ENCODE peak calls at places on chromosomes 13 and 19, in seven cellular contexts. H, J, S, D, O, K and F are unnamed samples. For H3K27me3, the result is how much of the 10 kb centered on the place peaks cover.

GRCh38 chr19:5150331-5150901 is 181.5 kb downstream of the KDM4B start:
- DNase-seq in K (peak), H (no peak), J (peak), O (no peak), S (no peak), D (no peak), F (no peak)

GRCh38 chr13:41313117-41313516 is 2.0 kb downstream of the NAA16 start:
- DNase-seq in K (no peak), S (no peak), O (no peak), J (no peak), H (no peak), D (no peak), F (no peak)

GRCh38 chr13:48158290-48158689 is 63.4 kb upstream of the MED4 start:
- DNase-seq in S (no peak), H (no peak), K (no peak), O (no peak), J (no peak), D (no peak), F (no peak)

GRCh38 chr13:50156140-50156539 is 140.9 kb downstream of the KCNRG start:
- DNase-seq in H (no peak), K (no peak), S (no peak), J (no peak), D (no peak), O (no peak), F (no peak)

GRCh38 chr19:34960940-34961679 is 2.9 kb downstream of the ZNF792 start:
- DNase-seq in O (no peak), J (no peak), H (no peak), D (no peak), S (no peak), K (no peak), F (no peak)

GRCh38 chr19:10404888-10405808 is 1.8 kb upstream of the CDC37 start:
- DNase-seq in O (no peak), J (no peak), K (no peak), H (peak), S (no peak), D (no peak), F (no peak)

GRCh38 chr13:99677388-99677951 is 176.2 kb downstream of the TM9SF2 start:
- DNase-seq in D (no peak), O (no peak), J (no peak), S (no peak), H (no peak), K (no peak), F (no peak)

GRCh38 chr19:40588110-40588854 is 11.6 kb downstream of the SHKBP1 start:
- DNase-seq in J (no peak), H (no peak), S (no peak), K (no peak), D (no peak), O (no peak), F (no peak)

GRCh38 chr19:383922-384800 is 24.8 kb downstream of the C2CD4C start:
- DNase-seq in H (no peak), O (peak), J (peak), S (no peak), K (no peak), D (peak), F (peak)

GRCh38 chr19:48239582-48240141 is 16.1 kb downstream of the CARD8 start:
- DNase-seq in O (no peak), S (no peak), K (no peak), D (no peak), H (no peak), J (no peak), F (no peak)

GRCh38 chr13:109154546-109154945 is 525.1 kb downstream of the MYO16 start:
- DNase-seq in O (no peak), K (no peak), H (no peak), D (no peak), S (no peak), J (no peak), F (no peak)

GRCh38 chr13:49444517-49445395 is 682 bp downstream of the SETDB2 start:
- DNase-seq in J (no peak), O (no peak), H (peak), S (no peak), D (no peak), K (no peak), F (no peak)

GRCh38 chr13:55602784-55603183 is 1537.9 kb upstream of the PRR20A start:
- DNase-seq in D (no peak), O (no peak), S (no peak), K (no peak), H (no peak), J (no peak), F (no peak)

GRCh38 chr13:110471156-110471832 is 90.2 kb downstream of the RAB20 start:
- DNase-seq in D (no peak), K (peak), J (no peak), O (no peak), H (no peak), S (no peak), F (no peak)

GRCh38 chr19:489418-490196 is 6.7 kb upstream of the MADCAM1 start:
- DNase-seq in O (no peak), J (peak), S (no peak), K (no peak), D (no peak), H (peak), F (no peak)

GRCh38 chr13:98507060-98507797 is 69.7 kb downstream of the STK24 start:
- DNase-seq in H (no peak), O (peak), D (peak), K (no peak), J (peak), S (no peak), F (no peak)

GRCh38 chr19:5805465-5806132 is 732 bp downstream of the NRTN start:
- DNase-seq in O (peak), D (peak), K (no peak), H (peak), J (peak), S (no peak), F (peak)

GRCh38 chr19:42423462-42424344 is 3.5 kb downstream of the LIPE start:
- DNase-seq in S (peak), O (peak), H (peak), J (peak), D (peak), K (peak), F (no peak)
- H3K27me3 ChIP-seq in S (under half), O (under half), H (under half), J (under half), D (under half), K (half or more), F (under half)

DNA sequence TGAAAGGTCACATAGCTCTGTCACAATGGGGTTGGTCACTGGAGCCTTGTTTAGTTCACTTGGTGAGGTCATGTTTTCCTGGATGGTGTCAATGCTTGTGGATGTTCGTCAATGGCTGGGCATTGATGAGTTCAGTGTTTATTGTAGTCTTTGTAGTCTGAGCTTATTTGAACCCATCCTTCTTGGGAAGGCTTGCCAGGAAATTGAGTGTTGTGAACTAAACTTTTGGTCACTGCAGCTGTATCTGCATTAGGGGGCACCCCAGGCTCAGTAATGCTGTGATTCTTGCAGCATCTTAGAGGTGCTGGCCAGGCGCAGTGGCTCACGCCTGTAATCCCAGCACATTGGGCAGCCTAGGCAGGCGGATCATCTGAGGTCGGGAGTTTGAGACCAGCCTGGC is 22.0 kb downstream of the BLOC1S3 start:
- DNase-seq in H (no peak), J (peak), S (no peak), D (peak), O (no peak), K (no peak), F (peak)
- TF ChIP-seq CTCF in H (no peak), J (peak), S (peak), D (no peak), O (no peak), K (no peak), F (peak)

GRCh38 chr19:8336665-8337064 is 6.4 kb downstream of the KANK3 start:
- DNase-seq in D (no peak), J (no peak), O (no peak), H (no peak), S (no peak), K (no peak), F (no peak)

GRCh38 chr19:8340341-8341096 is 2.5 kb downstream of the KANK3 start:
- DNase-seq in H (no peak), J (no peak), O (no peak), D (peak), K (no peak), S (no peak), F (no peak)

GRCh38 chr19:8336072-8336569 is 6.9 kb downstream of the KANK3 start:
- DNase-seq in H (no peak), K (no peak), D (no peak), J (no peak), O (no peak), S (no peak), F (no peak)

GRCh38 chr19:8337728-8338127 is 5.3 kb downstream of the KANK3 start:
- DNase-seq in S (no peak), O (no peak), J (no peak), K (no peak), H (no peak), D (no peak), F (no peak)

DNA sequence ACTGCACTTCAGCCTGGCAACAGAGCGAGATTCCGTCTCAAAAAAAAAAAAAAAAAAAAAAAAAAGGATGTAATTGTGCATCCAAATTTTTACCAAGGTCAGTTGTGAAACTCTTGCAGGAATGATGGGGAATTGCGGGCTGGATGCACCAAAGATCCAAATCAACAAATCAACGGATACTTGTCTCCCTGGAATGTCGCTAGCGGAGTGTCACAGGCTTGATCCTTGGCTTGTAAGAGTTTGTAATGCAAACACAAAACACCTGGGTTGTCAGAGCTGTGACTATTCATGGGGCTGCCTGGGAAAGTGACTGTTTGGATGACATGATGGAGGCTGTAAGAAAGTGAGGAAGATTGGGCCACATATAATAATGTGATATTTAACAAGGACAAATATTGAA is 4.2 kb downstream of the KANK3 start:
- DNase-seq in O (no peak), S (no peak), K (no peak), J (no peak), D (no peak), H (no peak), F (no peak)
- H3K27me3 ChIP-seq in O (under half), S (under half), K (under half), J (under half), D (under half), H (under half), F (under half)

DNA sequence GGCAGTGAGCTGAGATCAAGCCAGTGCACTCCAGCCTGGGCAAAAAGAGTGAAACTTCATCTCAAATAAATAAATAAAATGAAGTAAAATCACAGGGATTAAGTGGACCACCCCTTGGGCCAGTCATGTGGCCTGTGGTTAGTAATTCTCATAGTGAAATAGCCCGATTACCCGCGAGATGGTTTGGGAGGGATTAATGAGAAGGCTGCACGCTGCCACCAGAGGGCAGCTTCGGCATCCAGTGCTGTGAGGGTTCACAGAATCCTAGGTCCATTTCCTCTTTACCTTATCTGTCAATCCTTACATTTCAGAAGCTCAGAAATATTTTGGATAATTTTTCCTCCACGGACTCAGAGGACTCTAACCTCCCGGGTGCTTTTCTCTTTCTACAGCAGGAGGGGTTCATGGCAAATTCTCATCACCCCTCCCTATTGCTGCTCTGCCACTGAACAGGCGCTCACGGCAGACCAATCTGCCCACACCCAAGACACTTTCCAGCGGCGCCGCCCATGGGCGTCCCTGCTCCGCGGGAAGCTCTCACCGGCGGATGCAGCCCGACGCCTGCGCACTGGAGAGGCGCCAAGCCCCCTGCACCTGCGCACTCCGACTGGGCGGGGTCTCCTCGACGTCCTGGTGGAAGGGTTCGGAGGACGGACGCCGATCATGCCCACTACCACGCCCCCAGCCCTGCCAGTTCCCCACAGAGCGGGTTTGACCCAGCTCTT is 11.0 kb downstream of the ZNF835 start:
- DNase-seq in K (no peak), H (no peak), J (no peak), O (no peak), D (no peak), S (no peak), F (no peak)
- TF ChIP-seq CTCF in K (no peak), H (no peak), J (peak), O (no peak), D (no peak), S (no peak), F (peak)

GRCh38 chr19:18225702-18226468 is at the start of gene PDE4C:
- DNase-seq in O (no peak), S (no peak), K (peak), D (no peak), J (no peak), H (no peak), F (no peak)

GRCh38 chr19:18226956-18227780 is 930 bp upstream of the PDE4C start:
- DNase-seq in S (no peak), H (no peak), J (no peak), D (no peak), O (no peak), K (no peak), F (no peak)

GRCh38 chr19:18223860-18224524 is 2.2 kb downstream of the PDE4C start:
- DNase-seq in H (no peak), J (peak), K (no peak), O (no peak), D (no peak), S (no peak), F (peak)

GRCh38 chr19:18224525-18225354 is 1.5 kb downstream of the PDE4C start:
- DNase-seq in H (peak), O (peak), S (peak), J (peak), D (peak), K (peak), F (peak)

DNA sequence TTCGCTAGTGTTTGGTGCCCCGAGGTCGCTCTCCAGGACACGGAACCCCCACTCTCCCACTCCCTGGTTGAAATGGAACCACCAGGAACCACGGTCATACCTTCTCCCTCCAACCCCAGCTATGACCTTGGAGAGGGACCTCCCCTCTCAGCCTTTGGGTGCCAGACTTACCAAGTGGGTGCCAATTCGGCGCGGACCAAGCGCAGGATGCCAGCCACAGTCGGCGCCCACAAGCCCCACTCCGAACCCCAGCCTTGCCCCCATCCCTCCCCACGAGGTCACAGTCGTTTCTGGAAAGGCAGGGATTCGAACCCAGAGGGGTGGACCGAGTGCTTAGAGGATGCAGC is 910 bp downstream of the PDE4C start:
- DNase-seq in H (no peak), K (no peak), S (no peak), D (no peak), O (no peak), J (no peak), F (no peak)
- H3K27me3 ChIP-seq in H (half or more), K (half or more), S (half or more), D (under half), O (half or more), J (under half), F (under half)

GRCh38 chr19:50537769-50538230 is 24.1 kb upstream of the ASPDH start:
- DNase-seq in S (no peak), H (peak), J (peak), O (no peak), D (peak), K (peak), F (peak)

GRCh38 chr19:50537306-50537685 is 23.6 kb upstream of the ASPDH start:
- DNase-seq in D (no peak), J (no peak), S (no peak), O (no peak), H (no peak), K (no peak), F (no peak)

GRCh38 chr19:50535672-50536071 is 22.0 kb upstream of the ASPDH start:
- DNase-seq in J (no peak), S (no peak), H (no peak), D (no peak), O (no peak), K (no peak), F (no peak)

GRCh38 chr19:50534478-50534877 is 20.8 kb upstream of the ASPDH start:
- DNase-seq in D (no peak), O (no peak), H (no peak), S (no peak), K (no peak), J (no peak), F (no peak)

GRCh38 chr19:50536662-50537305 is 23.1 kb upstream of the ASPDH start:
- DNase-seq in O (no peak), H (no peak), D (no peak), S (no peak), K (no peak), J (no peak), F (no peak)
- TF ChIP-seq CTCF in O (no peak), H (no peak), D (no peak), S (no peak), K (no peak), J (no peak), F (no peak)

DNA sequence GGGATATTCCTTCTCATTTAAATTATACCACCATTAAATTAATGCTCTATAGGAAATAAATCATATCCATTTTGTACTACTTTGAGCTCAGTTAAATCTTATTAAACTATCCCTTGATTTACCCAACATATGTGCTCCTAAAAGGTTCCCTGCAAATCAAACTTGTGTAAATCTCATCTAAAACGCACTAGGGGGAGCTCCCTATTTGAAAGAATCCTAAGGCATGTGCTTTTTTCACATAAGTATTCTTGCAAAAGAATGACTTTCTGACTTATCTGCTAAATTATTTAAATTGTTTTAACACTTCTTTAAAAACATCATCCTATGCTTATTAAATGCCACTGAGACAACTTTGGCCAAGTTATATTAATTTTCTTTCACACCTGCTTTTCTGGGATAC is 7.9 kb downstream of the INTS6 start:
- DNase-seq in D (no peak), K (no peak), S (no peak), J (no peak), H (no peak), O (no peak), F (no peak)
- H3K27me3 ChIP-seq in D (under half), K (under half), S (under half), J (under half), H (under half), O (under half), F (under half)

GRCh38 chr13:91058919-91059318 is 288.6 kb upstream of the MIR17HG start:
- DNase-seq in J (no peak), K (no peak), D (no peak), S (no peak), O (no peak), H (no peak), F (no peak)
- TF ChIP-seq CTCF in J (no peak), K (no peak), D (no peak), S (no peak), O (no peak), H (no peak), F (no peak)